ENCODE peak calls at places on chromosomes 16 and 17, in ten cellular contexts. G is heart left ventricle; O is RWPE2; K is naive thymus-derived CD4-positive, alpha-beta T cell; N is activated CD8-positive, alpha-beta memory T cell treated with anti-CD3 and anti-CD28 coated beads, Interleukin-2, amount 10 ng/mL, durations not matched to agents 7 days and 5 days; D is T-cell; B is Panc1; Y is left cardiac atrium; P is stimulated activated naive CD8-positive, alpha-beta T cell treated with anti-CD3 and anti-CD28 coated beads, Interleukin-15, amount 100 ng/mL, for 72 hours; S is stimulated activated effector memory CD8-positive, alpha-beta T cell treated with anti-CD3 and anti-CD28 coated beads, Interleukin-12 subunit alpha, Interleukin-12 subunit beta, amount 100 ng/mL, for 72 hours. F is an unnamed sample.
A peak's percentile ranks its signal among the peaks of the same experiment; 100 is the strongest.

GRCh38 chr16:59195242-59195641 is 461.1 kb upstream of the GOT2 start:
- ATAC-seq in G (no peak), O (no peak), K (no peak), N (no peak), D (no peak), B (no peak), Y (no peak), P (no peak), S (no peak), F (no peak)

GRCh38 chr17:60618080-60618479 is 18.1 kb downstream of the PPM1D start:
- ATAC-seq in G (no peak), O (no peak), K (no peak), N (no peak), D (no peak), B (no peak), Y (no peak), P (no peak), S (no peak), F (no peak)

GRCh38 chr17:42798011-42798382 is 507 bp downstream of the COA3 start:
- ATAC-seq in G (no peak), O (no peak), K (no peak), N (no peak), D (no peak), B (no peak), Y (no peak), P (no peak), S (no peak), F (no peak)

GRCh38 chr16:66705790-66706505 is 9.4 kb upstream of the CMTM4 start:
- ATAC-seq in G (peak; percentile 79), O (no peak), K (no peak), N (no peak), D (no peak), B (no peak), Y (peak; percentile 87), P (no peak), S (no peak), F (no peak)

GRCh38 chr16:83928341-83929055 is 24.5 kb upstream of the OSGIN1 start:
- ATAC-seq in G (no peak), O (peak; percentile 68), K (no peak), N (no peak), D (no peak), B (no peak), Y (no peak), P (no peak), S (peak; percentile 55), F (no peak)

GRCh38 chr17:20202141-20202574 is 193.0 kb downstream of the SPECC1 start:
- ATAC-seq in G (no peak), O (peak; percentile 26), K (no peak), N (no peak), D (no peak), B (peak; percentile 77), Y (no peak), P (no peak), S (no peak), F (no peak)

GRCh38 chr16:3101841-3102470 is 2.9 kb upstream of the ZSCAN10 start:
- ATAC-seq in G (peak; percentile 56), O (no peak), K (no peak), N (no peak), D (no peak), B (no peak), Y (no peak), P (no peak), S (no peak), F (no peak)

GRCh38 chr16:72990003-72990521 is 57.9 kb downstream of the ZFHX3 start:
- ATAC-seq in G (peak; percentile 64), O (peak; percentile 64), K (peak; percentile 44), N (no peak), D (no peak), B (peak; percentile 81), Y (peak; percentile 67), P (no peak), S (no peak), F (no peak)

GRCh38 chr16:30778549-30779244 is 8.3 kb downstream of the ZNF629 start:
- ATAC-seq in G (no peak), O (no peak), K (no peak), N (no peak), D (no peak), B (no peak), Y (peak; percentile 24), P (no peak), S (no peak), F (no peak)

GRCh38 chr17:8674344-8675305 is 44.1 kb upstream of the MYH10 start:
- ATAC-seq in G (peak; percentile 68), O (no peak), K (no peak), N (no peak), D (no peak), B (no peak), Y (peak; percentile 82), P (no peak), S (no peak), F (no peak)

GRCh38 chr17:57489321-57489720 is 233.0 kb downstream of the MSI2 start:
- ATAC-seq in G (no peak), O (no peak), K (no peak), N (no peak), D (no peak), B (no peak), Y (peak; percentile 22), P (no peak), S (no peak), F (no peak)

F was measured in activated T-helper 17 cell treated with anti-CD3 and anti-CD28 coated beads, Interleukin-2, amount 50 U/mL, for 72 hours.